ENCODE peak calls at places on chromosomes 2 and 18, in four cellular contexts. E, O, B and P are unnamed samples.
A peak's percentile ranks its signal among the peaks of the same experiment; 100 is the strongest.

GRCh38 chr2:160334028-160334729 is 134.1 kb upstream of the ITGB6 start:
- DNase-seq in B (no peak), E (no peak), O (no peak), P (no peak)

GRCh38 chr2:214130115-214130514 is 280.7 kb upstream of the VWC2L start:
- DNase-seq in E (no peak), B (no peak), O (no peak), P (no peak)

GRCh38 chr2:118295592-118296390 is 207.5 kb downstream of the INSIG2 start:
- DNase-seq in E (no peak), B (no peak), O (no peak), P (no peak)

GRCh38 chr2:5022056-5022455 is 670.1 kb upstream of the SOX11 start:
- DNase-seq in O (peak; percentile 19), B (no peak), E (no peak), P (no peak)

GRCh38 chr2:108323619-108324018 is 34.9 kb downstream of the SULT1C2 start:
- DNase-seq in O (no peak), B (no peak), E (no peak), P (no peak)

GRCh38 chr18:44895176-44895798 is 214.6 kb downstream of the SETBP1 start:
- DNase-seq in O (peak; percentile 55), E (peak; percentile 35), B (peak; percentile 84), P (peak; percentile 39)

GRCh38 chr2:14915983-14916382 is 283.5 kb downstream of the LRATD1 start:
- DNase-seq in B (no peak), O (no peak), E (no peak), P (no peak)

GRCh38 chr2:45968946-45969584 is 317.6 kb downstream of the PRKCE start:
- DNase-seq in B (no peak), O (no peak), E (peak; percentile 59), P (no peak)

GRCh38 chr2:237403024-237403882 is 10.7 kb downstream of the COL6A3 start:
- DNase-seq in E (peak; percentile 74), O (no peak), B (no peak), P (no peak)

GRCh38 chr18:41265047-41265446 is 690.0 kb upstream of the PIK3C3 start:
- DNase-seq in E (no peak), B (no peak), O (no peak), P (no peak)

GRCh38 chr2:45177870-45178269 is 168.6 kb upstream of the SIX2 start:
- DNase-seq in O (no peak), E (no peak), B (no peak), P (no peak)

GRCh38 chr18:73793386-73793785 is 354.2 kb downstream of the FBXO15 start:
- DNase-seq in O (no peak), E (no peak), B (no peak), P (no peak)

GRCh38 chr2:232026941-232027340 is 65.4 kb downstream of the DIS3L2 start:
- DNase-seq in B (no peak), O (no peak), E (no peak), P (no peak)

GRCh38 chr2:162318280-162319222 is at the start of gene IFIH1:
- DNase-seq in O (peak; percentile 80), E (peak; percentile 71), B (peak; percentile 69), P (peak; percentile 88)

GRCh38 chr2:107002735-107003134 is 116.8 kb upstream of the ST6GAL2 start:
- DNase-seq in B (no peak), O (no peak), E (no peak), P (no peak)

GRCh38 chr18:9226463-9226862 is 89.9 kb downstream of the ANKRD12 start:
- DNase-seq in B (no peak), E (no peak), O (no peak), P (no peak)

GRCh38 chr2:216147172-216148131 is 38.3 kb downstream of the XRCC5 start:
- DNase-seq in B (no peak), E (no peak), O (no peak), P (no peak)

GRCh38 chr2:101308432-101309210 is at the start of gene RNF149:
- DNase-seq in O (peak; percentile 85), B (peak; percentile 89), E (peak; percentile 87), P (peak; percentile 86)

GRCh38 chr2:61125798-61126197 is 36.2 kb upstream of the C2orf74 start:
- DNase-seq in B (no peak), O (no peak), E (no peak), P (no peak)

GRCh38 chr2:157055660-157056199 is 201.8 kb upstream of the GALNT5 start:
- DNase-seq in E (peak; percentile 50), B (peak; percentile 13), O (peak; percentile 25), P (no peak)